ENCODE peak calls at places on chromosomes 7 and 10, in seven cellular contexts. P, Z, Y, A, U, N and F are unnamed samples.

GRCh38 chr7:132403465-132404110 is 172.7 kb downstream of the PLXNA4 start:
- DNase-seq in Z (no peak), N (no peak), Y (no peak), U (no peak), A (no peak), P (no peak), F (no peak)

GRCh38 chr7:137959987-137960386 is 41.9 kb downstream of the CREB3L2 start:
- DNase-seq in A (no peak), Z (no peak), U (no peak), Y (no peak), P (no peak), N (no peak), F (no peak)

GRCh38 chr10:118956253-118957140 is 73.0 kb upstream of the NANOS1 start:
- DNase-seq in N (no peak), Y (no peak), U (no peak), Z (peak; percentile 64), A (peak; percentile 13), P (no peak), F (no peak)

GRCh38 chr10:22321156-22321711 is 335 bp downstream of the BMI1 start:
- DNase-seq in Y (peak; percentile 58), A (no peak), N (peak; percentile 82), P (peak; percentile 77), U (no peak), Z (peak; percentile 72), F (peak; percentile 79)

GRCh38 chr10:47370015-47370767 is 13.9 kb downstream of the ZNF488 start:
- DNase-seq in Z (no peak), P (no peak), A (no peak), U (no peak), N (no peak), Y (no peak), F (peak; percentile 45)

GRCh38 chr10:132447446-132448247 is 50.6 kb downstream of the PWWP2B start:
- DNase-seq in Y (peak; percentile 67), N (no peak), Z (no peak), U (no peak), A (peak; percentile 79), P (peak; percentile 92), F (no peak)

GRCh38 chr10:132961-133898 is 2.0 kb upstream of the ZMYND11 start:
- DNase-seq in Z (no peak), U (no peak), P (no peak), N (no peak), A (no peak), Y (no peak), F (no peak)

GRCh38 chr10:63866075-63866746 is 345.0 kb downstream of the REEP3 start:
- DNase-seq in P (no peak), U (no peak), Y (peak; percentile 41), Z (no peak), N (peak; percentile 67), A (no peak), F (peak; percentile 48)

GRCh38 chr10:44979281-44980181 is 922 bp upstream of the DEPP1 start:
- DNase-seq in A (no peak), P (no peak), N (no peak), U (no peak), Z (no peak), Y (no peak), F (peak; percentile 49)

GRCh38 chr10:110868981-110869380 is 2.7 kb upstream of the PDCD4 start:
- DNase-seq in P (peak; percentile 83), Z (no peak), U (no peak), A (no peak), N (no peak), Y (peak; percentile 60), F (no peak)

GRCh38 chr7:94975316-94975715 is 67.9 kb downstream of the PPP1R9A start:
- DNase-seq in Y (no peak), N (no peak), U (no peak), A (no peak), Z (no peak), P (no peak), F (no peak)

GRCh38 chr10:9305018-9305655 is 1250.6 kb downstream of the GATA3 start:
- DNase-seq in N (peak; percentile 14), Z (no peak), U (no peak), Y (no peak), P (no peak), A (no peak), F (no peak)

GRCh38 chr10:24080207-24080606 is 128.7 kb upstream of the KIAA1217 start:
- DNase-seq in U (no peak), N (no peak), Z (no peak), A (no peak), P (no peak), Y (no peak), F (no peak)

GRCh38 chr10:58107506-58107905 is 160.2 kb downstream of the IPMK start:
- DNase-seq in N (no peak), Y (no peak), U (no peak), A (no peak), Z (no peak), P (no peak), F (no peak)

GRCh38 chr7:151088856-151089699 is 2.8 kb downstream of the AGAP3 start:
- DNase-seq in N (no peak), Y (peak; percentile 20), U (peak; percentile 57), P (no peak), Z (peak; percentile 69), A (peak; percentile 74), F (peak; percentile 86)

GRCh38 chr10:95363303-95363912 is 72.6 kb upstream of the PDLIM1 start:
- DNase-seq in N (peak; percentile 74), U (no peak), P (no peak), Z (no peak), Y (peak; percentile 81), A (no peak), F (no peak)

GRCh38 chr10:112766636-112767035 is 183.4 kb upstream of the TCF7L2 start:
- DNase-seq in A (no peak), U (no peak), N (no peak), Z (no peak), P (no peak), Y (no peak), F (no peak)

GRCh38 chr10:112768121-112768520 is 181.9 kb upstream of the TCF7L2 start:
- DNase-seq in U (no peak), Z (no peak), Y (no peak), P (no peak), A (no peak), N (no peak), F (no peak)

GRCh38 chr10:112763916-112764520 is 186.0 kb upstream of the TCF7L2 start:
- DNase-seq in Z (no peak), A (no peak), Y (no peak), P (no peak), N (no peak), U (no peak), F (no peak)

GRCh38 chr10:112767156-112767555 is 182.9 kb upstream of the TCF7L2 start:
- DNase-seq in U (no peak), N (no peak), Z (no peak), P (no peak), A (no peak), Y (no peak), F (no peak)

GRCh38 chr10:112765717-112766235 is 184.3 kb upstream of the TCF7L2 start:
- DNase-seq in U (no peak), A (no peak), P (no peak), Y (no peak), Z (no peak), N (no peak), F (no peak)
- H3K27ac ChIP-seq in U (no peak overlapping the region), A (no peak overlapping the region), P (no peak overlapping the region), Y (no peak overlapping the region), Z (no peak overlapping the region), N (no peak overlapping the region), F (no peak overlapping the region)

DNA sequence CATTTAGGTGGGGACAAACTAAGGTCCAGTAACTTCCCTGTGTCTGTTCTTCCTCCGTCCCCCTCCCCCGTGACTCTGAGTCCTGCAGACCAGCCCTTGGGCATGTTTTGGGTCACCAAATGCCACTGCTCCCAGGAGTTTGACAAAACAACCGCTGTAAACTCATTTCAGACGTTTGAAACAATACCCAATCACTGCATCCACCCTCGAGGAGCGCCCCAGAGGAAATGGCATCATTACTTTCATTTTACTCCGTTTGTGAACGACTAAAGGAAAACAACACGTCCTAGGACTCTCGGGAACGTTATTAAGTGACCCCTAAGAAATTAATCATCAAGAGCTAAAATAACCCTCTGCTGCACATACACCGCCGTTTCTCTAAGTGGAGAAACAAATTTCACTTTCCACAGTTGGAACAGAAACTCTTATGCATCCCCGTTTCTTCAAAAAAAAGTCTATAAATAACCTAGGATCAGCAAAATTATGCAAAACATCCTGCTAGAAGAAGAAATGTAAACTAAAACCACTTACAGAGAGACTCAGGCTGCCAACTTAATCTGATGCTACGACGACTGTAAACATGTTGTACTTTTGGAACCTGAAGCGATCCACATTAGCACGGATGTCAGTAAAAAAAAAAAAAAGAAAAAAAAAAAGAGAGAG is 109.9 kb upstream of the EFCAB10 start:
- DNase-seq in Y (peak; percentile 28), Z (no peak), A (no peak), P (peak; percentile 68), N (no peak), U (no peak), F (peak; percentile 50)
- H3K4me3 ChIP-seq in Y (no peak overlapping the region), Z (peak overlapping the region; percentile 69), A (peak overlapping the region; percentile 65), P (peak overlapping the region; percentile 71), N (no peak overlapping the region), U (peak overlapping the region; percentile 42), F (peak overlapping the region; percentile 68)

GRCh38 chr10:102159831-102160230 is 7.6 kb downstream of the NOLC1 start:
- DNase-seq in P (no peak), Y (no peak), U (no peak), A (no peak), N (no peak), Z (no peak), F (peak; percentile 26)
- H3K27ac ChIP-seq in P (no peak overlapping the region), Y (no peak overlapping the region), U (no peak overlapping the region), A (no peak overlapping the region), N (no peak overlapping the region), Z (no peak overlapping the region), F (no peak overlapping the region)

GRCh38 chr10:75063461-75064230 is 47.8 kb upstream of the SAMD8 start:
- DNase-seq in P (no peak), U (no peak), N (no peak), A (no peak), Y (no peak), Z (no peak), F (peak; percentile 0)
- H3K4me3 ChIP-seq in P (no peak overlapping the region), U (no peak overlapping the region), N (no peak overlapping the region), A (no peak overlapping the region), Y (no peak overlapping the region), Z (no peak overlapping the region), F (no peak overlapping the region)

DNA sequence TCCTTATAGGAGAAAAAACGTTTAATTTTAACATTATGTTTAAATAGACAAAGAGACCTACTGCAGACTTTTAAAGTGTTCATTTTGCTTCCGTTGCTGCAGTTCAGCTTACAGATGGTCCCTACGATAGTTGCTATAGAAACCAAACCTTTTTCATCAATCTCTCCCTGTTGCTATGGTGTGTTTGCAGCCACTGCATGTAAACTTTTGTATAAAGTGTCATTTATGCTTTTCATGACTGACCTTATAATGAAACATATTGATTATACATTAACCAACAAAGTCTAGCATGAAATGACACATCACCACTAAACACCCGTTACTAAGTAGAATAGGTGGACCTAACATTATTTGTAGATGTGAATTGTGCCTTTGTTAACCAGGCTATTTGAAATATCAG is 63.8 kb downstream of the CACNB2 start:
- DNase-seq in A (no peak), Z (no peak), P (no peak), N (no peak), Y (peak; percentile 29), U (no peak), F (no peak)
- H3K27ac ChIP-seq in A (no peak overlapping the region), Z (no peak overlapping the region), P (no peak overlapping the region), N (no peak overlapping the region), Y (no peak overlapping the region), U (no peak overlapping the region), F (no peak overlapping the region)